ENCODE peak calls at places on chromosomes 4 and X, in eight cellular contexts. J is H4; V is activated T-cell treated with anti-CD3 and anti-CD28 coated beads, Interleukin-2, amount 50 U/mL, for 4 hours; Z is A172; P is cardiac muscle cell; B is activated CD4-positive, alpha-beta T cell treated with anti-CD3 and anti-CD28 coated beads, Interleukin-2, amount 50 U/mL, for 1 hour; E is thyroid gland; U is GOT3. I is an unnamed sample.

GRCh38 chr4:8744083-8744805 is 127.4 kb downstream of the HMX1 start:
- DNase-seq in U (no peak), P (no peak), B (no peak), E (no peak), Z (no peak), V (no peak), J (no peak), I (no peak)

GRCh38 chrX:67607436-67607835 is 63.6 kb downstream of the AR start:
- DNase-seq in U (no peak), E (no peak), J (no peak), Z (no peak), P (no peak), V (no peak), B (no peak), I (no peak)

GRCh38 chr4:38948551-38948950 is 80.9 kb downstream of the FAM114A1 start:
- DNase-seq in U (no peak), J (peak), B (no peak), P (peak), V (no peak), Z (peak), E (no peak), I (no peak)

GRCh38 chrX:3516051-3516541 is 169.6 kb upstream of the MXRA5 start:
- DNase-seq in U (no peak), E (no peak), V (no peak), Z (peak), P (peak), J (no peak), B (no peak), I (no peak)

GRCh38 chr4:147730333-147730732 is 1.6 kb upstream of the ARHGAP10 start:
- DNase-seq in B (no peak), E (no peak), J (no peak), V (no peak), U (no peak), Z (no peak), P (no peak), I (no peak)

GRCh38 chr4:26356067-26356466 is 35.3 kb downstream of the RBPJ start:
- DNase-seq in Z (no peak), P (peak), V (no peak), U (no peak), E (peak), J (no peak), B (no peak), I (no peak)

GRCh38 chr4:177190995-177191568 is 118.6 kb upstream of the NEIL3 start:
- DNase-seq in P (peak), E (no peak), J (peak), B (no peak), V (no peak), Z (no peak), U (no peak), I (no peak)

GRCh38 chrX:110462957-110463356 is 104.3 kb downstream of the RTL9 start:
- DNase-seq in V (no peak), J (no peak), Z (no peak), U (no peak), E (no peak), B (no peak), P (no peak), I (no peak)

GRCh38 chr4:88880501-88881226 is 176.3 kb downstream of the FAM13A start:
- DNase-seq in B (no peak), E (peak), V (no peak), U (no peak), Z (no peak), J (no peak), P (no peak), I (no peak)

GRCh38 chrX:110743679-110744340 is 51.8 kb downstream of the CHRDL1 start:
- DNase-seq in Z (no peak), V (no peak), U (no peak), B (no peak), J (no peak), P (no peak), E (no peak), I (no peak)

GRCh38 chr4:166827653-166828052 is 406.6 kb downstream of the SPOCK3 start:
- DNase-seq in E (no peak), V (no peak), J (no peak), B (no peak), Z (no peak), P (no peak), U (no peak), I (no peak)

GRCh38 chrX:132858018-132858417 is 100.4 kb downstream of the HS6ST2 start:
- DNase-seq in E (no peak), J (peak), U (no peak), V (no peak), B (no peak), P (peak), Z (no peak), I (no peak)

GRCh38 chr4:1009647-1010521 is 1.5 kb upstream of the FGFRL1 start:
- DNase-seq in U (no peak), V (peak), J (no peak), E (peak), Z (no peak), P (peak), B (peak), I (peak)

GRCh38 chr4:26907731-26908599 is 47.3 kb downstream of the STIM2 start:
- DNase-seq in P (no peak), E (no peak), J (no peak), U (no peak), Z (no peak), V (no peak), B (no peak), I (no peak)

GRCh38 chr4:1246111-1246881 is 2.6 kb downstream of the CTBP1 start:
- DNase-seq in Z (no peak), V (no peak), P (no peak), U (no peak), B (no peak), E (peak), J (no peak), I (no peak)

GRCh38 chr4:121706595-121707021 is 9.8 kb upstream of the ANXA5 start:
- DNase-seq in V (peak), B (no peak), P (peak), J (peak), Z (peak), E (no peak), U (no peak), I (peak)

GRCh38 chrX:100477468-100477867 is 67.4 kb upstream of the PCDH19 start:
- DNase-seq in V (no peak), P (no peak), B (no peak), J (no peak), E (no peak), U (no peak), Z (no peak), I (no peak)

GRCh38 chr4:111943796-111944203 is 201.5 kb upstream of the FAM241A start:
- DNase-seq in J (peak), B (no peak), U (no peak), P (peak), E (peak), Z (peak), V (no peak), I (no peak)

I was measured in activated CD8-positive, alpha-beta memory T cell treated with anti-CD3 and anti-CD28 coated beads, Interleukin-2, amount 50 U/mL, for 4 hours.